ENCODE peak calls at places on chromosome 11, in five cellular contexts. B, Z, K, Y and P are unnamed samples.

GRCh38 chr11:111910637-111911562 is 670 bp downstream of the CRYAB start:
- DNase-seq in B (peak; percentile 84), Z (no peak), K (no peak), Y (no peak), P (no peak)

GRCh38 chr11:30455025-30455424 is 131.1 kb downstream of the MPPED2 start:
- DNase-seq in B (no peak), Z (no peak), K (no peak), Y (no peak), P (no peak)

GRCh38 chr11:130478204-130478701 is 29.8 kb downstream of the ADAMTS15 start:
- DNase-seq in B (no peak), Z (peak; percentile 80), K (no peak), Y (no peak), P (no peak)

GRCh38 chr11:75164318-75164827 is 13.5 kb downstream of the SLCO2B1 start:
- DNase-seq in B (no peak), Z (no peak), K (no peak), Y (no peak), P (no peak)

GRCh38 chr11:3853935-3854659 is 1.4 kb upstream of the STIM1 start:
- DNase-seq in B (no peak), Z (no peak), K (no peak), Y (no peak), P (peak; percentile 83)

GRCh38 chr11:65442952-65443351 is 20.4 kb downstream of the NEAT1 start:
- DNase-seq in B (no peak), Z (peak; percentile 17), K (no peak), Y (no peak), P (no peak)

GRCh38 chr11:67576742-67577475 is 6.7 kb upstream of the GSTP1 start:
- DNase-seq in B (no peak), Z (no peak), K (no peak), Y (no peak), P (no peak)

GRCh38 chr11:81669944-81670526 is 1063.6 kb downstream of the FAM181B start:
- DNase-seq in B (no peak), Z (no peak), K (no peak), Y (no peak), P (no peak)

GRCh38 chr11:123838199-123838598 is 32.0 kb upstream of the OR6M1 start:
- DNase-seq in B (no peak), Z (no peak), K (no peak), Y (no peak), P (no peak)

GRCh38 chr11:11620251-11620965 is 1.4 kb downstream of the GALNT18 start:
- DNase-seq in B (no peak), Z (no peak), K (peak; percentile 8), Y (peak; percentile 44), P (no peak)

GRCh38 chr11:12279672-12280108 is 97.7 kb upstream of the PARVA start:
- DNase-seq in B (no peak), Z (no peak), K (no peak), Y (no peak), P (no peak)

GRCh38 chr11:16993495-16993894 is 20.7 kb downstream of the PLEKHA7 start:
- DNase-seq in B (no peak), Z (no peak), K (no peak), Y (no peak), P (no peak)

GRCh38 chr11:14500181-14500651 is 605 bp upstream of the COPB1 start:
- DNase-seq in B (no peak), Z (peak; percentile 47), K (no peak), Y (peak; percentile 4), P (peak; percentile 52)

GRCh38 chr11:131690776-131691557 is 320.6 kb downstream of the NTM start:
- DNase-seq in B (no peak), Z (no peak), K (no peak), Y (no peak), P (no peak)

GRCh38 chr11:9565822-9566560 is 7.5 kb upstream of the WEE1 start:
- DNase-seq in B (no peak), Z (peak; percentile 100), K (peak; percentile 48), Y (peak; percentile 89), P (peak; percentile 23)

GRCh38 chr11:23112390-23112789 is 252.1 kb upstream of the CCDC179 start:
- DNase-seq in B (no peak), Z (no peak), K (no peak), Y (no peak), P (no peak)

GRCh38 chr11:108654994-108655631 is 9.8 kb upstream of the DDX10 start:
- DNase-seq in B (no peak), Z (peak; percentile 22), K (no peak), Y (no peak), P (no peak)

GRCh38 chr11:66159585-66159984 is 89.5 kb downstream of the PACS1 start:
- DNase-seq in B (no peak), Z (no peak), K (no peak), Y (no peak), P (no peak)

GRCh38 chr11:99260696-99261095 is 239.9 kb downstream of the CNTN5 start:
- DNase-seq in B (no peak), Z (no peak), K (no peak), Y (no peak), P (no peak)

GRCh38 chr11:68128682-68129327 is 7.6 kb upstream of the CHKA start:
- DNase-seq in B (no peak), Z (no peak), K (no peak), Y (no peak), P (no peak)

GRCh38 chr11:116605543-116605942 is 167.2 kb downstream of the BUD13 start:
- DNase-seq in B (no peak), Z (no peak), K (no peak), Y (peak; percentile 82), P (peak; percentile 37)

GRCh38 chr11:126308271-126308671 is 4.4 kb downstream of the DCPS start:
- DNase-seq in B (no peak), Z (no peak), K (no peak), Y (no peak), P (no peak)

GRCh38 chr11:78417888-78418583 is 416 bp upstream of the GAB2 start:
- DNase-seq in B (peak; percentile 79), Z (peak; percentile 64), K (peak; percentile 68), Y (peak; percentile 87), P (peak; percentile 47)

GRCh38 chr11:18608373-18608772 is 8.8 kb downstream of the MISFA start:
- DNase-seq in B (no peak), Z (no peak), K (no peak), Y (no peak), P (no peak)

GRCh38 chr11:92779746-92780145 is 189.7 kb upstream of the MTNR1B start:
- DNase-seq in B (no peak), Z (no peak), K (no peak), Y (no peak), P (no peak)